ENCODE peak calls at places on chromosomes 3 and 15, in four cellular contexts. S is HepG2, T is WTC11, X is K562. P is an unnamed sample.

GRCh38 chr15:41558400-41559238 is at the start of gene TYRO3:
- DNase-seq in S (no peak), T (peak), X (peak), P (no peak)

GRCh38 chr3:43014216-43014615 is 35.1 kb downstream of the GASK1A start:
- DNase-seq in S (no peak), T (no peak), X (no peak), P (no peak)

GRCh38 chr3:4746241-4746958 is 232.8 kb upstream of the BHLHE40 start:
- DNase-seq in S (no peak), T (no peak), X (no peak), P (no peak)

GRCh38 chr15:45372032-45372995 is 6.0 kb downstream of the GATM start:
- DNase-seq in S (no peak), T (no peak), X (no peak), P (no peak)

GRCh38 chr3:194184265-194184751 is 48.4 kb downstream of the HES1 start:
- DNase-seq in S (no peak), T (no peak), X (no peak), P (no peak)

GRCh38 chr3:169760479-169760878 is 4.4 kb downstream of the TERC start:
- DNase-seq in S (no peak), T (no peak), X (peak), P (no peak)

GRCh38 chr3:135992072-135992471 is 26.5 kb downstream of the PPP2R3A start:
- DNase-seq in S (no peak), T (no peak), X (no peak), P (no peak)

GRCh38 chr3:107421170-107421792 is 44.0 kb downstream of the CCDC54 start:
- DNase-seq in S (peak), T (no peak), X (peak), P (no peak)

GRCh38 chr3:129694228-129694627 is 87.8 kb upstream of the PLXND1 start:
- DNase-seq in S (no peak), T (no peak), X (no peak), P (no peak)

GRCh38 chr3:24255414-24255813 is 239.2 kb downstream of the THRB start:
- DNase-seq in S (no peak), T (no peak), X (no peak), P (no peak)

GRCh38 chr3:24249523-24249922 is 245.1 kb downstream of the THRB start:
- DNase-seq in S (no peak), T (no peak), X (no peak), P (no peak)

GRCh38 chr3:24258260-24258659 is 236.4 kb downstream of the THRB start:
- DNase-seq in S (no peak), T (no peak), X (no peak), P (no peak)

GRCh38 chr3:24254649-24255048 is 240.0 kb downstream of the THRB start:
- DNase-seq in S (no peak), T (no peak), X (no peak), P (no peak)

DNA sequence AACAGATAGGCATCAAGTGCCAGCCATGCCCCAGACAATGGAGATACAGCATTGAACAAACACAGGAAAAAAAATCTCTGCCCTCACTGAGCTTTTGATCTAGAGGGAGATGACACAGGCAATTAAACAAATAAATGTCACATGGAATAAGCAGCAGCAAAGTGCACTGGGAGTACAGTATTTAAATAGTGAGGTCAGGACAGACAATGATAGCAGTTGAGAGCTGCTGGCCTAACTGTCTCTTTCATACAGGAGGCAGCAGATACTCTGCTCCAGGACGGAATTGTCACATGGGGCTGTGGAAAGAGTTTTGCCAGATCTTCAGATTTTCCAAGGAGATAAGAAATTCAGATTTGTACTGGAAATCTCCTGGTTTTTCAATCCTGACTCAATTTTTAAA is 241.3 kb downstream of the THRB start:
- DNase-seq in S (peak), T (no peak), X (no peak), P (no peak)
- TF ChIP-seq NR2C2 in S (no peak), T (no peak), X (no peak), P (no peak)

DNA sequence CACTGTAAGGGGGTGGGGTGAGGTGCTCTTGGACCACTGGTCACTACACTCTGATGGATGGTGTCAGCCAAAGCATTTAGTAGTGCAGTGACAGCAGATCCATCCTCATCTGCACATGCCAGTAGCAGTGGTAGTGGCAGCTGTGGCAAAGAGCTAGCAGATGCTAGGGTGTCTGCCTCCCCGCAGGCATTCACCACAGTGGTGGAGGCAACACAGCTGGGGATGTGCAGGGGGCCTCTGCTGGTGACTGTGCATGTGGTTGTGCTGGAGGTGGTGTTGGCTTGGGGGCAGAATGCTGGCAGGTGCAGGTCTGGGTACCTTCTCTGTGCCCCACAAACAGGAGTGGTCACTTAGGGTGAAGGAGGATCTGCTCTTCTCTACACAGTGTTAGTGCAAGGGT is 19.4 kb upstream of the DCUN1D1 start:
- DNase-seq in S (no peak), T (no peak), X (no peak), P (no peak)
- TF ChIP-seq NR2C2 in S (no peak), T (no peak), X (no peak), P (no peak)

GRCh38 chr3:67362686-67363085 is 291.7 kb downstream of the SUCLG2 start:
- DNase-seq in S (peak), T (no peak), X (peak), P (no peak)

GRCh38 chr3:67361323-67361722 is 293.1 kb downstream of the SUCLG2 start:
- DNase-seq in S (no peak), T (no peak), X (no peak), P (no peak)

GRCh38 chr3:67361770-67362169 is 292.6 kb downstream of the SUCLG2 start:
- DNase-seq in S (no peak), T (no peak), X (no peak), P (no peak)

DNA sequence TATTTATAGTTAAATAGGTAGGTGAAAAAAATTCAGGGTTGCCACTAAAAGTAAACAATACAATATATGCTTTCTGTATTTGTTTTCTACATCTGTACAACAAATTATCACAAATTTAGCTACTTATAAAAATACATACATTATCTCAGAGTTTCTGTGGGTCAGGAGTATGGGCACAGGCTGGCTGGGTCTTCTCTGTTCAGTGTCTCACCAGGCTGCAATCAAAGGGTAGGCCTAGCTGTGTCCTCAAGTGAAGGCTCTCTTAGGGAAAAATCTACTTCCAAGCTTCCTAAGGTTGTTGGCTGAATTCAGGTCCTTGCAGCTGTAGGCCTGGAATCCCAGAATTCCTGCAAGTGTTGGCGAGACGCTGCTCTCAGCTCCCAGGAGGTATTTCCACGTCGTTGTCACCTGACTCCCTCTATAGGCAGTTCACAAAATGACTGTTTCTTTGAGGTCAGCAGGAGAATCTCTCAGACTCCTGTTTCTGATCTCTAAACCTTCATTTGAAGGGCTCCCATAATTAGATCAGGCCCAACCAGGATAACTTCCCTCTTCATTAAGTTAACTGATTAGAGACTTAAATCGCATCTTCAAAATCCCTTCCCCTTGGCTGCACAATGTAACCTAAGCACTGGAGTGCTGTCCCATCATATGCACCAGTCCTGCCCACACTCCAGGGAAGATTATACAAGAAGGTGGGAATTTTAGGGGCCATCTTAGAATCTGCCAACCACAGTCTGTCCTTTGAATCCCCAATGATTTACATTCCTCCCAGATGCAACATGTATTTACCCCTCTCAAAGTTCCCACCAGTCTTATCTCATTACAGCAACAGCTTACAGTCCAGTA is 296.6 kb downstream of the SUCLG2 start:
- DNase-seq in S (peak), T (peak), X (peak), P (no peak)
- TF ChIP-seq NR2C2 in S (no peak), T (no peak), X (no peak), P (no peak)

DNA sequence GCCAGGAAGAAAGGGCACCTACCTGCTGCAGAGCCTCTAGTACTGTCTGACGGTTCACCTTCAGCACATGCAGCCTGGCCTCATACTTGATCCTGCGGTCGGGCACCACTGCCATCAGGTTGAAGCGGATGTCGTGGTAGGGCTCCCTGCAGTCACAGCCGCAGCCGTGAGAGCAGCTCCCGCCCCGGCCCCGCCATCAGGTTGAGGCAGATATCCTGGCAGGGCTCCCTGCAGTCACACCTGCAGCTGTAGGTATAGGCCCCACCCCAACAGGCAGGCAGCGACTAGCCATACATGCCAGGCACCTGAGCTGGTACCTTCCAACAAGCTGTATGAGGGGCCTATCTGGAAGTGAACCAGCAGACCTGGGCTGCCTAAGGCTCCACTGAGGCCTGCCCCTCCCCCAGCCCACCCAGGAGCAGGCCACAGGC is 38.7 kb downstream of the SEMA3G start:
- DNase-seq in S (no peak), T (no peak), X (no peak), P (no peak)
- TF ChIP-seq NR2C2 in S (no peak), T (no peak), X (no peak), P (no peak)

GRCh38 chr15:89631902-89632264 is 23.4 kb downstream of the KIF7 start:
- DNase-seq in S (no peak), T (no peak), X (peak), P (no peak)
- TF ChIP-seq NR2C2 in S (no peak), T (no peak), X (no peak), P (no peak)

P was measured in GM12878.